ENCODE peak calls at places on chromosome 18, in four cellular contexts. Y, L, C and A are unnamed samples.

GRCh38 chr18:48806551-48807261 is 144.1 kb downstream of the SMAD7 start:
- DNase-seq in L (no peak), Y (peak), C (no peak), A (no peak)

GRCh38 chr18:49548266-49548665 is 13.6 kb upstream of the LIPG start:
- DNase-seq in C (peak), Y (no peak), L (peak), A (no peak)

GRCh38 chr18:741931-742512 is 29.6 kb upstream of the ENOSF1 start:
- DNase-seq in C (peak), Y (no peak), L (peak), A (peak)

GRCh38 chr18:56146565-56146964 is 491.8 kb downstream of the TXNL1 start:
- DNase-seq in L (no peak), C (no peak), Y (no peak), A (no peak)

GRCh38 chr18:56112013-56112749 is 524.2 kb upstream of the TCF4 start:
- DNase-seq in L (no peak), C (no peak), Y (no peak), A (no peak)

GRCh38 chr18:9736942-9737813 is 29.1 kb downstream of the RAB31 start:
- DNase-seq in C (no peak), L (no peak), Y (no peak), A (no peak)

GRCh38 chr18:45119888-45120287 is 439.2 kb downstream of the SETBP1 start:
- DNase-seq in L (no peak), Y (no peak), C (no peak), A (no peak)

GRCh38 chr18:27004056-27004829 is 138.7 kb upstream of the AQP4 start:
- DNase-seq in Y (no peak), C (peak), L (no peak), A (no peak)

GRCh38 chr18:48142353-48142752 is 211.9 kb upstream of the SMAD2 start:
- DNase-seq in L (no peak), C (no peak), Y (no peak), A (no peak)

GRCh38 chr18:73462092-73462491 is 594.3 kb upstream of the NETO1 start:
- DNase-seq in Y (peak), L (no peak), C (no peak), A (no peak)

GRCh38 chr18:13120967-13121586 is 97.5 kb upstream of the LDLRAD4 start:
- DNase-seq in L (no peak), C (no peak), Y (no peak), A (no peak)

GRCh38 chr18:72993245-72993644 is 125.5 kb upstream of the NETO1 start:
- DNase-seq in Y (no peak), C (no peak), L (no peak), A (no peak)

GRCh38 chr18:711330-711692 is 1.1 kb downstream of the ENOSF1 start:
- DNase-seq in Y (no peak), C (peak), L (no peak), A (no peak)

GRCh38 chr18:79730804-79731203 is 51.2 kb downstream of the CTDP1 start:
- DNase-seq in L (no peak), C (no peak), Y (no peak), A (no peak)

GRCh38 chr18:8231316-8231715 is 377.9 kb upstream of the RAB12 start:
- DNase-seq in C (no peak), Y (no peak), L (no peak), A (no peak)

GRCh38 chr18:67864677-67865340 is 348.3 kb upstream of the DSEL start:
- DNase-seq in Y (no peak), C (no peak), L (no peak), A (no peak)

GRCh38 chr18:24878289-24878688 is 417.9 kb downstream of the HRH4 start:
- DNase-seq in Y (peak), C (peak), L (peak), A (no peak)

GRCh38 chr18:48679236-48679635 is 140.4 kb downstream of the CTIF start:
- DNase-seq in Y (no peak), L (no peak), C (no peak), A (no peak)

GRCh38 chr18:75106746-75107145 is 102.2 kb downstream of the PTGR3 start:
- DNase-seq in Y (no peak), C (no peak), L (no peak), A (no peak)

GRCh38 chr18:48663931-48664847 is 125.4 kb downstream of the CTIF start:
- DNase-seq in C (peak), L (peak), Y (peak), A (peak)

GRCh38 chr18:48902023-48902855 is 48.5 kb downstream of the SMAD7 start:
- DNase-seq in L (peak), C (peak), Y (peak), A (peak)

GRCh38 chr18:44627245-44627644 is 53.4 kb upstream of the SETBP1 start:
- DNase-seq in Y (no peak), C (peak), L (no peak), A (no peak)

GRCh38 chr18:31398191-31398590 is 21.6 kb downstream of the DSG4 start:
- DNase-seq in Y (no peak), L (no peak), C (no peak), A (no peak)

GRCh38 chr18:22694954-22695353 is 238.2 kb upstream of the RBBP8 start:
- DNase-seq in L (no peak), Y (peak), C (peak), A (peak)

GRCh38 chr18:50628543-50628905 is 68.6 kb downstream of the MAPK4 start:
- DNase-seq in L (no peak), Y (no peak), C (no peak), A (no peak)

GRCh38 chr18:79302120-79302519 is 93.6 kb upstream of the NFATC1 start:
- DNase-seq in C (no peak), L (no peak), Y (peak), A (no peak)

GRCh38 chr18:33577688-33578370 is at the start of gene ASXL3:
- DNase-seq in L (no peak), Y (peak), C (no peak), A (no peak)

GRCh38 chr18:79501006-79501405 is 105.3 kb downstream of the NFATC1 start:
- DNase-seq in Y (no peak), C (no peak), L (no peak), A (no peak)

GRCh38 chr18:9417081-9417841 is 58.1 kb upstream of the RALBP1 start:
- DNase-seq in C (no peak), L (no peak), Y (peak), A (no peak)

GRCh38 chr18:41144444-41144843 is 810.6 kb upstream of the PIK3C3 start:
- DNase-seq in L (no peak), Y (no peak), C (no peak), A (no peak)

GRCh38 chr18:63157293-63158011 is 162.1 kb downstream of the BCL2 start:
- DNase-seq in L (no peak), Y (no peak), C (no peak), A (no peak)

GRCh38 chr18:63159590-63159989 is 160.0 kb downstream of the BCL2 start:
- DNase-seq in C (no peak), Y (no peak), L (no peak), A (no peak)

GRCh38 chr18:63160172-63160995 is 159.2 kb downstream of the BCL2 start:
- DNase-seq in Y (no peak), C (no peak), L (no peak), A (no peak)

GRCh38 chr18:63158012-63158631 is 161.4 kb downstream of the BCL2 start:
- DNase-seq in L (no peak), C (no peak), Y (no peak), A (no peak)

GRCh38 chr18:63158676-63159291 is 160.8 kb downstream of the BCL2 start:
- DNase-seq in C (no peak), L (no peak), Y (no peak), A (no peak)
- TF ChIP-seq POLR2A in C (no peak), L (no peak), Y (no peak), A (no peak)

DNA sequence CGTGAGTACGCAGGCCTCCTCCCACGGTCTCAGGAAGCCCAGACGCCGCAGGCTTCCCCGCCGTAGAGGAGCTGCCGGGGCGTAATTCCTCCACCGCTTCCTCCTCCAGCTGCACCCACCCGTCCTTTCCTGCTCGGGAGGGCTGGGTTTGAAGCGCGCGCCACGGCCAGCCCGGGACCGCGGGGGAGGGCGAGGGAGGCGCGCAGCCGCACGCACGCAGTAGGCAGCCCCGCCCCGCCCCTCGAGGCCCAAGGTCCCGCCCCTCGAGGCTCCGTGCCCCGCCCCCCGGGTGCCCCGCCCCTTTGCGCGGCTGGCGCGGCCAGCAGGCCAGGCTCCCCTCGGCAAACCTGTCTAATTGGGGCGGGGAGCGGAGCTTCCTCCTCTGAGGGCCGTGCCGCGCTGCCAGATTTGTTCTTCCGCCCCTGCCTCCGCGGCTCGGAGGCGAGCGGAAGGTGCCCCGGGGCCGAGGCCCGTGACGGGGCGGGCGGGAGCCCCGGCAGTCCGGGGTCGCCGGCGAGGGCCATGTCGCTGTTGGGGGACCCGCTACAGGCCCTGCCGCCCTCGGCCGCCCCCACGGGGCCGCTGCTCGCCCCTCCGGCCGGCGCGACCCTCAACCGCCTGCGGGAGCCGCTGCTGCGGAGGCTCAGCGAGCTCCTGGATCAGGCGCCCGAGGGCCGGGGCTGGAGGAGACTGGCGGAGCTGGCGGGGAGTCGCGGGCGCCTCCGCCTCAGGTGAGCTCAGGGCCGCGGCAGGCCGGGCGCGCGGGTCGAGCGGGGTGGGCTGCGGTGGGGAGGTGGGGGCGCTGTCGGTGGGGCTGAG is at the start of gene MALT1:
- DNase-seq in C (peak), L (peak), Y (peak), A (peak)
- TF ChIP-seq POLR2A in C (peak), L (peak), Y (peak), A (peak)

GRCh38 chr18:46917108-46917807 is at the start of the genes KATNAL2 and PIAS2:
- DNase-seq in Y (peak), C (peak), L (peak), A (peak)
- TF ChIP-seq POLR2A in Y (peak), C (peak), L (peak), A (peak)

GRCh38 chr18:58449366-58449935 is 179.4 kb downstream of the ALPK2 start:
- DNase-seq in L (peak), C (no peak), Y (no peak), A (peak)
- TF ChIP-seq POLR2A in L (no peak), C (no peak), Y (no peak), A (no peak)

GRCh38 chr18:43572165-43572564 is 294.9 kb upstream of the SYT4 start:
- DNase-seq in L (no peak), C (no peak), Y (no peak), A (no peak)
- TF ChIP-seq POLR2A in L (no peak), C (no peak), Y (no peak), A (no peak)

DNA sequence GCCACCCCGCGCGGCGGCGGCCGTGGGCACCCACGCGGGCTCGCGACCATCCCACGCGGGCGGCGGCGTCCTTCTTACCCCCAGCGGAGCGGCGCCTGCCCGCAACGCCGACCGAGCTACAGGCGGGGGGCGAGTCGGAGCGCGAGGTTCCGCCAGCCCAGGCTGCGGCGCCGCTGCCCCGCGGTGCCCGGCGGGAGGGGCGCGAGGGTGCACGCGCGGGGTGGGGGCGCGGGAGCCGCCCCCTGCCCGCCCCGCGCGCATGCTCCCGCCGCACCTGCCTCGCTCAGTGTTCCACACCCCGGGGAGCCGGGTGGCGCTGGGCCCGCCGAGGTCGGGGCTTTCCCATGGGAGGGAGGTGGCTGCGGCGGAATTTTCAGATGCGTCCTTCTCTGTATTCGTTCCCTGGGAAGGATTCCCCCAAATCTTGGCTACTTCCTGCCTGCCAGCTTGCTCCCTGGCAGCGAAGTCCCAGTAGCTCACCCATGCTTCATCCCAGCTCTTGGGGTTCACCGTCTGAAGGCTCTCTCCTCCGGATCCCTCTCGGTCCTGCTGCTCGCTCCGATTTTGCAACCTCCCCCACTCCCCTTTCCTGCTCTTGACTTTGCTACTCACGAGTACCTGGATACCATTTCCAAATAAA is at the start of gene L3MBTL4:
- DNase-seq in L (no peak), C (no peak), Y (peak), A (peak)
- TF ChIP-seq POLR2A in L (peak), C (no peak), Y (peak), A (no peak)

DNA sequence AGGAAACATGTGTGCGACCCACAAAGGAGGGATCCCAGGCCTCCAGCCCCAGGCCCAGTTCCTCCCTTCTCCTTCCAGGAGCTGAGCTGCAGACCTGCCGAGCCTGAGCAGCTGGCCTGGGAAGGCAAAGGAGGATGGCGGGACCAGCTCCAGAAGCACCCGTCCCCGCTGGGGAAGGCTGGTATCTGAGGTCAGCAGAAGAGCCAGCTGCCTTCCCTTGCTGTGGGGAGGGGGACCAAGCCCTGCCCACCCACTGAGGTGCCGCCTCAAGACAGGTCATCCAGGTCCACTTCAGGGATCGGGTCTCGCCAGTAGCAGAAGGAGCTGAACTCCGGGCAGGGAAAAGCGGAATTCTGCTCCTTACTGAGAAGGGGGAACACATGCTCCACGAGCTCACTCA is 73.2 kb downstream of the EMILIN2 start:
- DNase-seq in Y (no peak), C (no peak), L (no peak), A (no peak)
- TF ChIP-seq POLR2A in Y (no peak), C (no peak), L (no peak), A (no peak)